ENCODE peak calls at places on chromosomes 11 and 22, in six cellular contexts. Q is cardiac fibroblast, B is upper lobe of left lung, V is lower leg skin, A is fibroblast of mammary gland, C is HepG2. L is an unnamed sample.

GRCh38 chr11:13939952-13940610 is 22.4 kb upstream of the SPON1 start:
- DNase-seq in Q (no peak), B (no peak), V (no peak), A (no peak), C (no peak), L (no peak)

GRCh38 chr22:38070250-38070921 is 13.2 kb downstream of the PICK1 start:
- DNase-seq in Q (no peak), B (no peak), V (no peak), A (no peak), C (no peak), L (no peak)

GRCh38 chr22:23243006-23243573 is 62.8 kb downstream of the BCR start:
- DNase-seq in Q (no peak), B (no peak), V (no peak), A (no peak), C (no peak), L (no peak)

GRCh38 chr11:9754041-9754471 is 90.2 kb downstream of the SWAP70 start:
- DNase-seq in Q (peak), B (no peak), V (peak), A (peak), C (no peak), L (no peak)

GRCh38 chr22:38872831-38873248 is 824 bp upstream of the CBX6 start:
- DNase-seq in Q (no peak), B (peak), V (peak), A (no peak), C (no peak), L (peak)

GRCh38 chr22:50282361-50283144 is 12.4 kb upstream of the MAPK11 start:
- DNase-seq in Q (peak), B (peak), V (no peak), A (peak), C (no peak), L (no peak)

GRCh38 chr22:31173386-31174145 is 13.6 kb downstream of the RNF185 start:
- DNase-seq in Q (peak), B (no peak), V (no peak), A (peak), C (no peak), L (no peak)

GRCh38 chr11:81005595-81005994 is 1564.8 kb upstream of the TENM4 start:
- DNase-seq in Q (peak), B (no peak), V (no peak), A (peak), C (no peak), L (no peak)

GRCh38 chr22:11628651-11629511 is 3899.1 kb upstream of the OR11H1 start:
- DNase-seq in Q (no peak), B (no peak), V (no peak), A (no peak), C (no peak), L (no peak)

GRCh38 chr11:117511981-117512448 is 184.4 kb downstream of the CEP164 start:
- DNase-seq in Q (no peak), B (no peak), V (no peak), A (no peak), C (peak), L (no peak)

GRCh38 chr11:108009497-108010360 is 1.0 kb downstream of the CUL5 start:
- DNase-seq in Q (no peak), B (peak), V (no peak), A (peak), C (peak), L (peak)

GRCh38 chr22:39559456-39560105 is 11.0 kb upstream of the CACNA1I start:
- DNase-seq in Q (no peak), B (no peak), V (no peak), A (no peak), C (no peak), L (no peak)

GRCh38 chr11:11149671-11150459 is 203.2 kb downstream of the CSNK2A3 start:
- DNase-seq in Q (no peak), B (no peak), V (no peak), A (no peak), C (no peak), L (no peak)

DNA sequence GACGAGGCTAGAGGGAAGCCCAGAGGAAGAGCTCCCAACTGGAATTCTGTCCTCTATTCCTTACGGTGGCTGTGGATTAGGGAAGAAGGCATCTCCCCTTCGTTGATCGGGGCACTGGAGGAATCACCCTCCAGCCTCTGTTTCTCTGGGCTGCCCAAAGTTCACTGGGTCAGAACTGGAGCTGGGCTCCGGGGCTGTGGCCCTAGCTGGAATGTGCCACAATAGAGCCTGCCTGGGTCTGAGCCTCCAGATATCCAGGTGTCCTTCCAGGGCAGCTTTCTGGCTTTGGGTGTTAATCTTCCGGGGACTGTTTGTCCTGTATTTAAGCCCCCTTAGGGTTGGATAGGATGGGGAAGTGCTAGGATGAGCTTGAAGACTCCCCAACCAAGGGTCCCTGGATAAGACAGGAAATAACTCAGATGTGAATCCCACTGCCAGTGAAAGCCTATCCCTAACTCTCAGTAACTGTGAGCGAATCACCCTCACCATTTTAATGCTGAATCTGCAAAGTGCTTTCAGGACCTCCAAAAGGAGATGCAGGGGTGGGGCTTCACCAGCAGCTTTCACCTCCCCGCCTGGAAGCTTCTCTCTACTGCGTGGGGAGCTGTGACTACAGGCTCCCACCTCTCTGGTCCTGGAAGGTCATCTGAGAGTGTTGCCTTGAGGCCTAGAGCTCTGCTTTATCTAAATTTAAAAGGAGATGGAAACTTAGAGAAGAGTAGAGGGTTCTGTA is 9.5 kb downstream of the YPEL4 start:
- DNase-seq in Q (no peak), B (no peak), V (no peak), A (no peak), C (no peak), L (no peak)
- H3K4me3 ChIP-seq in Q (peak), B (no peak), V (no peak), A (peak), C (peak), L (peak)

GRCh38 chr11:46618789-46619188 is 1.4 kb downstream of the ATG13 start:
- DNase-seq in Q (peak), B (no peak), V (no peak), A (no peak), C (no peak), L (no peak)
- H3K4me3 ChIP-seq in Q (peak), B (no peak), V (no peak), A (peak), C (peak), L (peak)

GRCh38 chr11:34252651-34253050 is 105.2 kb downstream of the ABTB2 start:
- DNase-seq in Q (no peak), B (no peak), V (no peak), A (no peak), C (no peak), L (no peak)

GRCh38 chr11:34249439-34250073 is 108.3 kb downstream of the ABTB2 start:
- DNase-seq in Q (no peak), B (no peak), V (no peak), A (no peak), C (peak), L (no peak)

GRCh38 chr11:34251640-34251980 is 106.2 kb downstream of the ABTB2 start:
- DNase-seq in Q (peak), B (no peak), V (no peak), A (peak), C (no peak), L (no peak)

GRCh38 chr11:34252015-34252414 is 105.8 kb downstream of the ABTB2 start:
- DNase-seq in Q (no peak), B (no peak), V (no peak), A (no peak), C (no peak), L (no peak)

GRCh38 chr11:34250732-34251639 is 106.8 kb downstream of the ABTB2 start:
- DNase-seq in Q (peak), B (peak), V (peak), A (peak), C (no peak), L (no peak)
- H3K4me3 ChIP-seq in Q (peak), B (no peak), V (no peak), A (peak), C (no peak), L (peak)

DNA sequence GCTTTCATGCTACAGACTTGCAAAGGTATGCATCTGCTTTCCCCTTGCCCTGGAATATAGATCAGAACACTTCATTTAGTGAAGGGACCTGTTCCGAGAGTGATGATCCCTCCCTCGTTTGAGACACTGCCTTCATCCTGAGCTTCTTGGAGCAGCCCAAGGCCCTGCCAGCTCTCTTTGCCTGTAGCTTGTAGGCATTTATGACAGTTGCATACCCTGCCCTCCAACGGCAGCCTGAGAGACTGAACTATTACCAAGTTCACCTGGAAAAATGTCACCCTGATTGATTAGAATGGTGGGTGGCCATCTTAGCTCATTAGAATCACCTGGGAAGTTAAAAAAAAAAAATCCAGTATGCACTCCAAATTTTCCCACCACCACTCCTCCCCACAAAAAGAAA is 1.5 kb downstream of the MICAL3 start:
- DNase-seq in Q (no peak), B (no peak), V (no peak), A (no peak), C (no peak), L (no peak)
- H3K4me3 ChIP-seq in Q (no peak), B (no peak), V (no peak), A (no peak), C (no peak), L (peak)

DNA sequence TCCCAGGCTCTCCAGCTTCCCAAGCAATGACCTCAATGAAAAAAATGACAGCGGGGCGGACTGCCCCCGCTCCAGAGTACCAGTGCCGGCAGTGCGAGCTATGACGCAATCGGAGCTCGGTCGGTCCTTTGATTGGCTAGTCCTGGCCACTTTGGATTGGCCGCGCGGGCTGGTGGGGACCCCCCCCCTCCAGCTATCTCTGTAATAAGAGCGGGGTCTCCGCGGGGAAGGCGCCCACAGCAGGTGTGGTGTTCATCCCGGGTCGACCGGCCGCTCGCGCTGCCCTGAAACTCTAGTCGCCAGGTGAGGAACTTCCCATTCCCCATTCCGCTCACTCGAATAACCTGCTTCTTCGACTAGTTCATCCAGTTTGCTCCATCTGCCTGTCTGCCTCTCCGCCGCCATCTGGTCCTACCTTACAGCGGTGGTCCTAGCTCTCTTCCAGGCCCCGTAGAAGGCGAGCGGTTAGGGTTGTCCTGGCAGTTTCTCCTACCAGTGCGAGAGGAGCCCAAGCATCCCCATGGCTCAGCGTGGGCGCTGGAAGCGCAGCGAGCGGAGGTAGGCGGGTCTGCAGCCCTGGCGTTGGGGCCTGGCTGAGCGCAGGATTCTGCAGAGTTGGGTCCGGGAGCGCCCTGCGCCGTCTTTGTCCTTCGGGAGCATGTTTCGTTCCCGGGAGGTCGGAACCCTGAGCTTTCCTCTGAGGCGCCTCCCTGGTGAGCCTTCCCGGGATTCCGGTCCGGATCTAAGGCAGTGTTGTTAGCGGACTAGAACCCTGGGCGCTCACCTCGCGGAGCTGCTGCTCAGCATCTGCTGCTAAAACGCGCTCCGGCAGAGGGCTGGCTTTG is at the start of gene CALCB:
- DNase-seq in Q (peak), B (no peak), V (no peak), A (peak), C (no peak), L (peak)
- H3K4me3 ChIP-seq in Q (peak), B (no peak), V (no peak), A (peak), C (no peak), L (peak)

DNA sequence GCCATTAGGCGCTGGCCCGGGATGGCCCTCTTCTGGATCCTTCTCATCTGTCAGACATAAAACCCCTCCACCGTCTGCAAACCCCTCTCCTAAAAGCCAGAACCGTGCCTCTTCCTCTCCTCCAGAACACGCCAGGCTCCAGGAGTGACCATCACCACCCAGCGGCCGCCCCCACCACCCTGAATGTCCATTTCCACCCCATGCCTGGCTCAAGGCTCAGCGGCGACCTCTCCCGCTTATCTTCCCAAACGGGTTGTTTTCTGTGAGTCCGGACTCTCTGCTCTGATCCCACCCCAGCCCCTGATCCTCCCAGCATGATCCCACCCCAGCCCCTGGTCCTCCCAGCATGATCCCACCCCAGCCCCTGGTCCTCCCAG is 37.6 kb downstream of the CELSR1 start:
- DNase-seq in Q (no peak), B (no peak), V (no peak), A (no peak), C (no peak), L (no peak)
- H3K4me3 ChIP-seq in Q (no peak), B (no peak), V (no peak), A (no peak), C (no peak), L (no peak)

GRCh38 chr22:45922661-45923060 is 54.3 kb downstream of the WNT7B start:
- DNase-seq in Q (no peak), B (no peak), V (no peak), A (no peak), C (no peak), L (no peak)

GRCh38 chr22:45919504-45920286 is 57.3 kb downstream of the WNT7B start:
- DNase-seq in Q (no peak), B (peak), V (no peak), A (no peak), C (no peak), L (no peak)

GRCh38 chr22:45923212-45923611 is 53.8 kb downstream of the WNT7B start:
- DNase-seq in Q (no peak), B (no peak), V (no peak), A (no peak), C (no peak), L (no peak)

GRCh38 chr22:45923812-45924211 is 53.1 kb downstream of the WNT7B start:
- DNase-seq in Q (no peak), B (peak), V (no peak), A (no peak), C (no peak), L (no peak)

DNA sequence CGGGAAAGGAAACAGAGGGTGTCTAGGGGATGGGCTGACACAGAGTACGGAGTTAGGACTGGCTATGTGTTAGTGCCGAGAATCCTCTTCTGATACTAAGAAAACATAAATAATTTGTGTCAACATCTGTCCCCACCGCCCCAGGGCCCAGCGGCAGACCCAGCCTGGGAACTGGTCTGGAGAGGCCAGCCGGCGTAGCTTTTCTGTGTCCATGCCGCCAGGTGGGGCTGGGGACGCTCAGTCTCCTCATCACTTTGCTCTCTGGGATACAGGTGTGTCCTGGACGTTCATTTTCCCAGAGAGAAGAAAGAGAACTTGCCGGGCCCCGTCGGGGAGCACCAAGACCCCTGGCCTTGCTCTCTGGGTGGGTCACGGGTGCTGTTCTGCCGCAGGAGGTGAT is 54.7 kb downstream of the WNT7B start:
- DNase-seq in Q (no peak), B (no peak), V (no peak), A (no peak), C (peak), L (no peak)
- H3K4me3 ChIP-seq in Q (no peak), B (no peak), V (no peak), A (no peak), C (no peak), L (no peak)